ENCODE peak calls at places on chromosomes 7 and 10, in seven cellular contexts. S is endothelial cell of umbilical vein; T is thoracic aorta; X is effector memory CD4-positive, alpha-beta T cell; A is RWPE2; L is substantia nigra; U is tibial nerve. W is an unnamed sample.

GRCh38 chr7:1725199-1725701 is 55.2 kb downstream of the ELFN1 start:
- DNase-seq in L (no peak), X (no peak), S (no peak), T (no peak), U (no peak), A (no peak), W (no peak)

GRCh38 chr7:128911441-128912031 is 1.0 kb upstream of the KCP start:
- DNase-seq in X (no peak), S (no peak), A (peak), L (no peak), T (no peak), U (no peak), W (no peak)

GRCh38 chr7:151179287-151179860 is 7.7 kb downstream of the ASB10 start:
- DNase-seq in T (no peak), A (no peak), X (no peak), U (no peak), L (no peak), S (no peak), W (no peak)

GRCh38 chr7:5441840-5442513 is 18.3 kb upstream of the TNRC18 start:
- DNase-seq in A (no peak), T (no peak), L (no peak), U (no peak), S (no peak), X (no peak), W (no peak)

GRCh38 chr7:122638459-122638858 is 60.5 kb downstream of the RNF133 start:
- DNase-seq in L (no peak), X (no peak), A (no peak), S (no peak), T (no peak), U (no peak), W (no peak)

GRCh38 chr7:71559214-71559613 is 427.3 kb downstream of the GALNT17 start:
- DNase-seq in A (no peak), T (no peak), X (no peak), L (no peak), U (no peak), S (no peak), W (no peak)

GRCh38 chr10:49140306-49141175 is 6.7 kb upstream of the FAM170B start:
- DNase-seq in L (no peak), S (no peak), A (no peak), U (no peak), T (no peak), X (no peak), W (no peak)

GRCh38 chr7:75638607-75639070 is 100.1 kb downstream of the HIP1 start:
- DNase-seq in T (no peak), S (peak), X (no peak), U (peak), A (no peak), L (peak), W (no peak)

GRCh38 chr7:154302380-154302779 is 250.2 kb downstream of the DPP6 start:
- DNase-seq in A (no peak), T (no peak), X (no peak), U (no peak), L (no peak), S (no peak), W (no peak)

GRCh38 chr10:60098676-60099601 is 192.6 kb upstream of the CCDC6 start:
- DNase-seq in X (no peak), T (no peak), A (no peak), U (no peak), L (no peak), S (peak), W (no peak)

GRCh38 chr10:113474756-113475155 is 78.1 kb upstream of the HABP2 start:
- DNase-seq in U (no peak), T (no peak), A (no peak), L (no peak), S (no peak), X (no peak), W (no peak)

GRCh38 chr10:113520606-113521481 is 32.0 kb upstream of the HABP2 start:
- DNase-seq in S (peak), X (no peak), U (peak), L (peak), T (peak), A (no peak), W (peak)

GRCh38 chr7:55441668-55442305 is 76.7 kb downstream of the LANCL2 start:
- DNase-seq in U (no peak), A (no peak), S (no peak), T (no peak), L (no peak), X (no peak), W (no peak)

GRCh38 chr10:131193923-131194322 is 117.6 kb downstream of the TCERG1L start:
- DNase-seq in A (no peak), T (no peak), X (no peak), L (no peak), S (no peak), U (no peak), W (no peak)

GRCh38 chr7:43439631-43440401 is 143.1 kb upstream of the STK17A start:
- DNase-seq in A (no peak), T (no peak), L (no peak), U (no peak), X (no peak), S (peak), W (no peak)

GRCh38 chr7:155913311-155913710 is 101.0 kb upstream of the SHH start:
- DNase-seq in L (no peak), U (no peak), T (no peak), S (no peak), X (no peak), A (no peak), W (no peak)

GRCh38 chr10:56258378-56258777 is 102.7 kb downstream of the ZWINT start:
- DNase-seq in A (no peak), U (no peak), L (no peak), T (no peak), S (no peak), X (no peak), W (no peak)

GRCh38 chr7:18109762-18110161 is 82.1 kb upstream of the PRPS1L1 start:
- DNase-seq in S (no peak), A (no peak), X (no peak), T (no peak), L (no peak), U (no peak), W (no peak)

GRCh38 chr10:32112055-32112454 is 55.8 kb upstream of the KIF5B start:
- DNase-seq in S (peak), X (no peak), U (no peak), T (no peak), A (no peak), L (no peak), W (no peak)

GRCh38 chr7:83547526-83547925 is 101.4 kb downstream of the SEMA3E start:
- DNase-seq in L (no peak), T (no peak), S (peak), U (no peak), A (no peak), X (no peak), W (no peak)

GRCh38 chr7:115015619-115016018 is 93.7 kb downstream of the MDFIC start:
- DNase-seq in S (no peak), X (no peak), U (no peak), A (no peak), L (no peak), T (no peak), W (no peak)

GRCh38 chr7:33062023-33062781 is at the start of gene NT5C3A:
- DNase-seq in L (peak), U (no peak), X (no peak), A (no peak), T (no peak), S (peak), W (no peak)

GRCh38 chr7:47786557-47787248 is 161.6 kb downstream of the PKD1L1 start:
- DNase-seq in S (peak), L (no peak), X (no peak), T (peak), A (peak), U (peak), W (no peak)

GRCh38 chr10:1195828-1196227 is 139.6 kb downstream of the WDR37 start:
- DNase-seq in S (no peak), A (no peak), T (no peak), X (no peak), L (no peak), U (no peak), W (no peak)

GRCh38 chr7:34168013-34168412 is 262.7 kb downstream of the BMPER start:
- DNase-seq in A (no peak), L (no peak), T (no peak), X (no peak), S (no peak), U (no peak), W (no peak)

GRCh38 chr10:88928254-88928653 is 24.3 kb downstream of the ACTA2 start:
- DNase-seq in U (no peak), L (no peak), T (no peak), X (no peak), S (no peak), A (no peak), W (no peak)

GRCh38 chr7:10793995-10794780 is 179.5 kb upstream of the PHF14 start:
- DNase-seq in T (no peak), L (no peak), A (no peak), S (no peak), U (no peak), X (no peak), W (no peak)

GRCh38 chr7:117661312-117661711 is 181.5 kb downstream of the CFTR start:
- DNase-seq in U (no peak), X (no peak), T (no peak), A (no peak), S (no peak), L (no peak), W (no peak)

GRCh38 chr7:129784783-129785456 is 167.8 kb downstream of the UBE2H start:
- DNase-seq in X (no peak), S (no peak), A (peak), L (no peak), U (no peak), T (no peak), W (no peak)

GRCh38 chr7:33155811-33156210 is 26.4 kb downstream of the BBS9 start:
- DNase-seq in X (no peak), T (no peak), L (no peak), S (no peak), A (no peak), U (no peak), W (no peak)

GRCh38 chr7:112162161-112163020 is 43.8 kb downstream of the DOCK4 start:
- DNase-seq in U (no peak), S (peak), A (no peak), X (no peak), L (peak), T (no peak), W (peak)

DNA sequence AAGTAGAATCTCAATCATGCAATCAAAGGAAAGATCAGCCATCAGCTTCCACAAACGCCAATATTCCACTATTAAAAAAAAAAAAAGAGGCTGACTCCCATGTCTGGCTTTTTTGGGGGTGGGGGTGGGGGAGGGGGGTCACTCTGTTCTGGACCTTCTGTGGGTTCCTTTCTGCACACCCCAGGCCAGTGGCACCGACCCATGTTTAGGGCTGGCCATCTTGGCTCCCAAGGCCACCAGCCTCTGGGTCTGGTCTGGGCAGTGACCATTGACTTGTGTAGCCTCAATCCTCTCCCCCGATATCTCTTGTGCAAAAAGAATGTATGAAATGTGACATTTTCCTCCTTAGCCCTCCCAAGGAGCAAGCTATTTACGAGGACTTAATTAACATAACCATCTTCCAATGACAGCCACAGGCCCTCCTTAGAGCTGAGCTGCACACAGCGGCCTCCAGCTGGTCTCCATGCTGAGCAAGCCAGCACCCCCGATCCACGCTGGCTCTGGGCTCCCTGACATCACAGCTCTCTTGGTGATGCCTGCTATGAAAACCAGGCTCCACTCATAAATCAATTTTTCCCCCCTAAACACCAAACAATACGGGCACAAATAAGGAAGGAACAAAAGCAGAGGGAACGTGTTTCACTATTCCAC is 100.1 kb downstream of the ZRANB1 start:
- DNase-seq in S (no peak), U (no peak), T (no peak), A (no peak), L (no peak), X (no peak), W (no peak)
- H3K27ac ChIP-seq in S (no peak), U (no peak), T (no peak), A (no peak), L (no peak), X (no peak), W (no peak)

GRCh38 chr7:29355388-29355787 is 160.8 kb downstream of the CHN2 start:
- DNase-seq in X (no peak), L (no peak), T (no peak), U (no peak), S (no peak), A (no peak), W (no peak)

GRCh38 chr7:29360633-29361625 is 166.4 kb downstream of the CHN2 start:
- DNase-seq in T (no peak), A (no peak), U (no peak), L (no peak), X (no peak), S (no peak), W (no peak)

GRCh38 chr7:29363636-29364425 is 169.3 kb downstream of the CHN2 start:
- DNase-seq in A (no peak), T (no peak), L (no peak), X (no peak), U (no peak), S (no peak), W (no peak)

GRCh38 chr7:29364661-29365060 is 170.1 kb downstream of the CHN2 start:
- DNase-seq in S (no peak), U (no peak), L (no peak), A (no peak), T (no peak), X (no peak), W (no peak)

DNA sequence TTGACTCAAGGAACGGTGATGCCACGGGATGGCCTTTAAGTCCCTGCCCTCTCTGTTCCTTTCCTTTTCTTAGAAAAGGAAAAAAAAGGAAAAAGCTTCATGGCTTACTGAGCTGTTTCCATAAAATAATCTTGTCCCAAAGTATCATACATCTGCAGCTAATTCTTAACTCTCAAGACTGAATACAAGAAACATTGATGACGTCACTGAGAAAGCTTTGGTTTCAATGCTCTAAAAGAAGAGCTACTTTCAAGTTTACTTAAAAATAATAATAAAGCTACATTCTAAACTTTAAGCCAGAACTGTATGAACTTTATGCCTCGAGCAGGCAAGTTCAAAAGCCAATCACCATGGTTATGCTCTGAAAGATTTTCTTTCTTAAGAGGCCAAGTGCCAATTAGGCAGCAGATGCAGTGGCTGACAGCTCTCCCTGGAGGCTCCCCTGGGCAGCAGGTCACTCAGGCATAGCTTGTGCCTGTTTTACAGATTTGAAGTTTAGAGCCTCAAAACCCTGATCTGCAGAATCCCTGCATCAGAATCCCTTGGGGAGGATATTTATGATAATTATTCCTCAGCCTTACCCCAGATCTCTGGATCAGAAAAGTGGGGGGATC is 165.0 kb downstream of the CHN2 start:
- DNase-seq in L (no peak), T (no peak), X (no peak), U (no peak), A (no peak), S (no peak), W (no peak)
- H3K27ac ChIP-seq in L (no peak), T (no peak), X (no peak), U (no peak), A (no peak), S (no peak), W (no peak)

DNA sequence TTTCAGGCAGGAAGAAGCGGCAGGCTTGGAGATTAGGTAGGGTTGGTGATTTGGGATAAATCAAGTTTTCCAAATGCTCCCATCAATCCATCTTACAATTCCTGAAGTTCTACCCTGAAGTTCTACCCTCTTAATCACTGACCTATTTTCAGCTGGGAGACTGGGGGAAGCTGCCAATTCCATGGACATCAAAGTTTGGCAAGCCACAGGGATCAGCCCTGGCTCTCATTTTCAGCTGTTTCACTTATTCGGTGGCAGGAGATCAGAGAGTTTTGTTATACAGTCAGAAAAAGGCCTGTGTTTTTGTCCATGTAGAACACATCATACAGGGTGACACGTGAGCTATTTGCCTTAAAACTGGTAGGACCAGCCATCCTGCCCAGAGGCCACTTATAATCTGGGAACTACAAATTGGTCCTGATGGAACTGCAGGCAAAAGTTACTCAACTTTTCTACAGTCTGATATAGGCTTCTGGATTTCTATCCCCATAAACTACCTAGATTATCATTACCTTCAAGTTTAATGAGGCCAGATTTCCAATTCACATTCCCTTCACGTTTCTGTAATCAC is 112.9 kb upstream of the ZNF746 start:
- DNase-seq in L (no peak), T (no peak), X (no peak), U (no peak), A (no peak), S (no peak), W (no peak)
- H3K27ac ChIP-seq in L (no peak), T (no peak), X (no peak), U (no peak), A (no peak), S (no peak), W (no peak)

DNA sequence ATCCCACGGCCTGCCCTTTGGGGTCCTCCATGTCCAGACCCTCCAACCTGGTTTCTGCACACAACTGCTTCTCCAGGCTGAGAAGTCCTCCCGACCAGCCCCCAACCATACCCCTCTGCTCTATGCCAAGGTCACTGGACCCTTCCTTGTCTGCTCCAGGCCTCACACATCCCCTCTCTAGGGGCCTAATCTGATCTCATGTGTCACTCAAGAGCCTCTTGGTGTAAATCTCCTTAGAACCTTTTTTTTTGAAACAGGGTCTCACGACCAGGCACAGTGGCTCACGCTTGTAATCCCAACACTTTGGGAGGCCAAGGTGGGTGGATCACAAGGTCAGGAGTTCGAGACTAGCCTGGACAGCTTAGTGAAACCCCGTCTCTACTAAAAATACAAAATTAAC is 17.5 kb upstream of the SERPINE1 start:
- DNase-seq in A (no peak), X (no peak), S (no peak), U (no peak), L (no peak), T (no peak), W (no peak)
- H3K27ac ChIP-seq in A (peak), X (no peak), S (peak), U (no peak), L (no peak), T (peak), W (no peak)

DNA sequence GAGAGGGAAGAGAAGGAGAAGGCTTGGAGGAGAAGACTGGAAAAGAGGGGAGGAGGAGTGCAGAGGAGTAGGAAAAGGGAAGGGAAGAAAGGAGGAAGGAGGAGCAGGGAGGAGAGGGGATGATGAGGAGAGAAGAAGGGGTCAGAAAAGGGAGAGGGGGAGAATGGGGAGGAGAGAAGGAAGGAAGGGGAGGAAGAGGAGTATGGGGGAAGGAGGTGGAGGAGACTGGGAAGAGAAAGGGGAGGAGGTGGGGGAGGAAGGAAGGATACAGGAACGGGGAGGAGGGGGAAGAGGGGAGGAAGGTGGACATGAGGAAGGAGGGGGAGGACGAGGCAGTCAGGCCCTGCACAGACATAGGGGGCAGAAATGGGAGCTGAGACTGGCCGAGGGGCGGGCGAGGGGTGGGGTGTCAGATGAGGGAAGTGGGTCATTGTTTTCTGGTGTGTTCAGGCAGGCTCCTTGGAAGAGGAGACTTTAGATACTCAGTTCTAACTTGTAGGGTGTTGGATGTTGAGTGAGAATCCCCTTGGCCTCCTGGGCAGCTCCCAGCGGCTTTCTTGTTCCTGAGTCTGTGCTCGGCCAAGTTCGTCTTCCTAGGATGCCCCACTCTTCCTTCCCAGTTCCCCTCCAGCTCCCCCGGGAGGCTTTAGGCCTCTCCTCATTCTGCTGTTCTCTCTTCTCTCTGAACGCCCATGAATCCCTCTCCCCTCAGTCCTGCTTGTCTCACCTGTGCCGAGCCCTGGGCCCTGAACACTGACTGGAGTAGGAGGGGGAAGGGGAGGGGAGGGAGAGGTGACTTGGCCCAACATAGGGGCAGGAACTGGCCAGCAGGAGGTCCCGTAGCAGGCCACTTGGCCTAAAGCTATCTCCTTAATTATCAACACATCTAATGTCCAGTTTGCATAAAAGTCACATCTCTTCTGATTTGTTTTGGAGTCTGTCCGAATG is 12.8 kb upstream of the CRHR2 start:
- DNase-seq in A (no peak), U (no peak), S (no peak), X (no peak), L (no peak), T (no peak), W (no peak)
- H3K27ac ChIP-seq in A (no peak), U (no peak), S (no peak), X (no peak), L (no peak), T (no peak), W (no peak)

DNA sequence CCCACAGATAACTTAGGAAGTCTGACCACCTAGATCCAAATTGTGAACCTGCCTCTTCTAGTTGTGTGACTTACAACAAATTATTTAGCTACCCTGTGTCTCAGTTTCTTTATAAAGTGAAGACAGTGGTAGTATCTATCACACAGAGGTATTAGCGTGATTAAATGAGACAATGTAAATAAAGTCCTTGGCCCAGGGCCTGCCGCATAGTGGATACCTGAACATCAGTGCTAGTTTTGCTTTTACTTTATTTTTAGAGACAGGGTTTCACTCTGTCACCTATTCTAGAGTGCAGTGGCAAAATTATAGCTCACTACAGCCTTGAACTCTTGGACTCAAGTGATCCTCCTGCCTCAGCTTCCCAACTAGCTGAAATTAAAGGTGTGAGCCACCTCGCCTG is 177.1 kb downstream of the CDK14 start:
- DNase-seq in S (no peak), U (no peak), A (no peak), T (no peak), L (no peak), X (no peak), W (no peak)
- H3K27ac ChIP-seq in S (no peak), U (no peak), A (no peak), T (no peak), L (no peak), X (no peak), W (no peak)

W was measured in caudate nucleus.